ENCODE peak calls at places on chromosomes 1 and 21, in five cellular contexts. H, G, M, D and U are unnamed samples.

GRCh38 chr1:55427576-55427975 is 212.4 kb upstream of the USP24 start:
- DNase-seq in H (no peak), G (no peak), M (no peak), D (no peak), U (no peak)

GRCh38 chr21:37136261-37136660 is 63.2 kb downstream of the TTC3 start:
- DNase-seq in H (no peak), G (no peak), M (no peak), D (no peak), U (no peak)

GRCh38 chr1:147171399-147172167 is 687 bp downstream of the PRKAB2 start:
- DNase-seq in H (peak; percentile 19), G (peak; percentile 57), M (peak; percentile 29), D (no peak), U (no peak)

GRCh38 chr1:186958520-186958919 is 129.8 kb downstream of the PLA2G4A start:
- DNase-seq in H (no peak), G (peak; percentile 59), M (peak; percentile 65), D (no peak), U (no peak)

GRCh38 chr1:1281533-1282321 is 1.5 kb downstream of the SCNN1D start:
- DNase-seq in H (no peak), G (peak; percentile 90), M (peak; percentile 97), D (no peak), U (no peak)

GRCh38 chr1:69569983-69570755 is 2.4 kb downstream of the LRRC7 start:
- DNase-seq in H (no peak), G (no peak), M (no peak), D (no peak), U (no peak)

GRCh38 chr1:244964112-244964971 is 100.0 kb upstream of the HNRNPU start:
- DNase-seq in H (no peak), G (peak; percentile 73), M (peak; percentile 90), D (no peak), U (peak; percentile 61)

GRCh38 chr1:17852383-17852782 is 97.2 kb downstream of the ACTL8 start:
- DNase-seq in H (no peak), G (no peak), M (no peak), D (no peak), U (no peak)

GRCh38 chr21:16650984-16651383 is 861.9 kb upstream of the CXADR start:
- DNase-seq in H (no peak), G (no peak), M (no peak), D (no peak), U (no peak)

GRCh38 chr1:192925609-192926008 is 116.8 kb downstream of the RGS2 start:
- DNase-seq in H (no peak), G (no peak), M (no peak), D (no peak), U (no peak)

GRCh38 chr21:33047231-33047630 is 21.5 kb downstream of the OLIG2 start:
- DNase-seq in H (no peak), G (peak; percentile 88), M (peak; percentile 59), D (no peak), U (no peak)

GRCh38 chr1:26780344-26780957 is 7.3 kb upstream of the PIGV start:
- DNase-seq in H (no peak), G (no peak), M (no peak), D (no peak), U (no peak)

GRCh38 chr1:100499412-100499811 is 38.5 kb upstream of the GPR88 start:
- DNase-seq in H (no peak), G (peak; percentile 5), M (no peak), D (no peak), U (no peak)

GRCh38 chr21:44773291-44773932 is 28.2 kb downstream of the UBE2G2 start:
- DNase-seq in H (no peak), G (no peak), M (no peak), D (no peak), U (peak; percentile 32)

GRCh38 chr1:3741566-3742438 is 10.4 kb upstream of the CCDC27 start:
- DNase-seq in H (no peak), G (no peak), M (no peak), D (no peak), U (no peak)

GRCh38 chr1:87292684-87293493 is 35.8 kb upstream of the LMO4 start:
- DNase-seq in H (peak; percentile 78), G (peak; percentile 74), M (peak; percentile 75), D (peak; percentile 27), U (peak; percentile 84)

GRCh38 chr21:44413566-44414290 is 41.6 kb upstream of the LRRC3 start:
- DNase-seq in H (no peak), G (no peak), M (no peak), D (no peak), U (no peak)

GRCh38 chr1:163056832-163057231 is 12.3 kb upstream of the RGS4 start:
- DNase-seq in H (no peak), G (peak; percentile 75), M (peak; percentile 24), D (no peak), U (no peak)

GRCh38 chr1:183032122-183032921 is 9.1 kb downstream of the LAMC1 start:
- DNase-seq in H (no peak), G (no peak), M (peak; percentile 55), D (no peak), U (no peak)

GRCh38 chr1:180258935-180259334 is 28.9 kb downstream of the LHX4 start:
- DNase-seq in H (no peak), G (no peak), M (no peak), D (no peak), U (no peak)

GRCh38 chr1:172837816-172838680 is 179.1 kb downstream of the FASLG start:
- DNase-seq in H (no peak), G (peak; percentile 65), M (peak; percentile 100), D (peak; percentile 47), U (no peak)

GRCh38 chr1:27038020-27038419 is 25.4 kb upstream of the TENT5B start:
- DNase-seq in H (no peak), G (no peak), M (no peak), D (no peak), U (no peak)

GRCh38 chr1:20430355-20431290 is 55.4 kb downstream of the CAMK2N1 start:
- DNase-seq in H (peak; percentile 75), G (peak; percentile 46), M (peak; percentile 47), D (peak; percentile 1), U (no peak)

GRCh38 chr1:29324771-29325351 is 88.5 kb downstream of the PTPRU start:
- DNase-seq in H (no peak), G (no peak), M (no peak), D (no peak), U (no peak)

GRCh38 chr1:168653567-168653966 is 75.4 kb downstream of the DPT start:
- DNase-seq in H (no peak), G (peak; percentile 92), M (peak; percentile 32), D (no peak), U (no peak)

GRCh38 chr1:211925016-211925415 is 94.5 kb upstream of the LPGAT1 start:
- DNase-seq in H (peak; percentile 29), G (no peak), M (peak; percentile 69), D (no peak), U (no peak)

GRCh38 chr1:99728494-99729235 is 37.8 kb downstream of the FRRS1 start:
- DNase-seq in H (peak; percentile 22), G (peak; percentile 49), M (peak; percentile 73), D (no peak), U (no peak)

GRCh38 chr1:194294006-194294405 is 1107.6 kb upstream of the B3GALT2 start:
- DNase-seq in H (no peak), G (no peak), M (no peak), D (no peak), U (no peak)

GRCh38 chr1:160755864-160756616 is 17.0 kb downstream of the SLAMF7 start:
- DNase-seq in H (no peak), G (no peak), M (no peak), D (no peak), U (no peak)

GRCh38 chr1:233993651-233994050 is 89.2 kb downstream of the SLC35F3 start:
- DNase-seq in H (no peak), G (no peak), M (peak; percentile 99), D (no peak), U (no peak)

GRCh38 chr1:219489636-219490035 is 123.3 kb downstream of the ZC3H11B start:
- DNase-seq in H (no peak), G (no peak), M (no peak), D (no peak), U (no peak)

GRCh38 chr1:227449051-227449450 is 114.3 kb upstream of the ZNF678 start:
- DNase-seq in H (peak; percentile 55), G (peak; percentile 65), M (peak; percentile 63), D (peak; percentile 3), U (no peak)

GRCh38 chr21:31557956-31558838 is 101.3 kb upstream of the SOD1 start:
- DNase-seq in H (peak; percentile 72), G (peak; percentile 9), M (peak; percentile 8), D (peak; percentile 35), U (no peak)

GRCh38 chr1:240786880-240787279 is 174.9 kb upstream of the GREM2 start:
- DNase-seq in H (no peak), G (no peak), M (no peak), D (no peak), U (no peak)
- H3K4me1 ChIP-seq in H (no peaks in the 10 kb centered on the region), G (peaks cover 11% of the 10 kb centered on the region), M (peaks cover 24% of the 10 kb centered on the region), D (no peaks in the 10 kb centered on the region), U (no peaks in the 10 kb centered on the region)

DNA sequence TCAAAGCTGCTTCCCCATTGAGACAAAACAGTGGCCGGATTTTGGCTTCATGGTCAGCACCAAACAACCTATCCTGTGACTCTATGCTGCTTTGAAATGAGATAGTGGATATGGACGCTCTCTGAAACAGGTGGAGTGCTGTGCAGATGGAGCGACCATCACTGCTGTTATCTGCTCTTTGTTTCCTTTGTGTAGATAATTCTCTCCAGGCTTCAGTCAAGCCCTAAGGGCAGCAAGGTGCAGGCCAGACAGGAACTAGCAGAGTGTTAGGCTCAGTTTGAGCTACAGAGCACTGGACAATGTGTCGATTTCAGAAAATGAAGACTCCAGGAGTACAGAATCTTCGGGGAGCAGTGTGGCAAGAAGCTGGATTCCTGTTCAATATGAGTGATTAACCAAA is 4.8 kb upstream of the IRF6 start:
- DNase-seq in H (no peak), G (no peak), M (no peak), D (no peak), U (no peak)
- H3K4me1 ChIP-seq in H (no peaks in the 10 kb centered on the region), G (peaks cover 18% of the 10 kb centered on the region), M (peaks cover 41% of the 10 kb centered on the region), D (peaks cover 2% of the 10 kb centered on the region), U (no peaks in the 10 kb centered on the region)

DNA sequence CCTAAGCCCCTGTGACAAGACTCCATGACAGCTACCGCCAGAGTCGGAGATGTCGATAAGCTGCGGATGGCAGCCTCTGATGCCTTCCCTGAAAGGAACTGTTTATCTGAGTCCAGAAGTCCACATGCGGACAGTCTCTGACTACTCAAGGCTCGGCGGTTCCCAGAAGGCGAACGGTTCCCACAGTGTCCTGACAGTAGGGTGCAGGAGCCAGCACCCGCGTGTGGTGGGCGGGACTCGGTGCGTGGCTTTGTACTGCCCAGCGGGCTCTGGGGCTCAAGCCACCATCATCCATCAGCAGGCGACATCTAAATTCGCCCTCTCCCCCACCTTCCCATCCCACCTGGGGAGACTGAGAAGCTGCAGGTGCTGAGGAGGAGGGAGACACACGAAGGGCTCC is 30.6 kb downstream of the LRP8 start:
- DNase-seq in H (no peak), G (no peak), M (no peak), D (no peak), U (no peak)
- H3K4me1 ChIP-seq in H (peaks cover 22% of the 10 kb centered on the region), G (peaks cover 14% of the 10 kb centered on the region), M (peaks cover 20% of the 10 kb centered on the region), D (peaks cover 51% of the 10 kb centered on the region), U (peaks cover 3% of the 10 kb centered on the region)

DNA sequence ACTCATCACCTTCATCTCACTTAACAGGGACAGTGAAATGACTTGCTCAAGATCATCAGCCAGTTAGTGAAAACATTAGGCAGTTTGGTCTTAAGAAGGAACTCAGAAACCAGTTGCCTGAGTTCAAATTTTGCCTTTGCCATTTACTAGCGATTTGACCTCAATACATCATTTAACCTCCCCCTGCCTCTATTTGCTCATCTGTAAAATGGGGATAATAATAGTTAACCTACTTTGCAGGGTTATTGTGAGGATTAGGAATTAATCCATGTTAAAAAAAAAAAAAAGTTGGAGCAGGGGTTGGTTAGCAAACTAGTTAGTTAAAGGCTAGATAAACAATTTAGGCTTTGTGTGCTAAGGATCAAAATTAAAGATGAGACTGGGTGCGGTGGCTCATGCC is 10.6 kb upstream of the TACSTD2 start:
- DNase-seq in H (no peak), G (no peak), M (no peak), D (no peak), U (no peak)
- H3K4me1 ChIP-seq in H (no peaks in the 10 kb centered on the region), G (peaks cover 46% of the 10 kb centered on the region), M (peaks cover 43% of the 10 kb centered on the region), D (no peaks in the 10 kb centered on the region), U (no peaks in the 10 kb centered on the region)

GRCh38 chr1:62283361-62283760 is 35.9 kb downstream of the KANK4 start:
- DNase-seq in H (no peak), G (no peak), M (no peak), D (no peak), U (no peak)
- H3K4me1 ChIP-seq in H (no peaks in the 10 kb centered on the region), G (peaks cover 8% of the 10 kb centered on the region), M (peaks cover 39% of the 10 kb centered on the region), D (no peaks in the 10 kb centered on the region), U (peaks cover 11% of the 10 kb centered on the region)